ENCODE peak calls at places on chromosome 2, in eight cellular contexts. One of them, this sample, is unnamed.

GRCh38 chr2:168179592-168179991 is 67.8 kb downstream of the STK39 start:
- DNase-seq in CD8-positive, alpha-beta memory T cell: no peak
- DNase-seq in activated CD4-positive, alpha-beta T cell treated with anti-CD3 and anti-CD28 coated beads, Interleukin-2, amount 50 U/mL, for 24 hours: no peak
- DNase-seq in ovary: no peak
- DNase-seq in EL: no peak
- DNase-seq in HT-29: no peak
- DNase-seq in tibial artery: no peak
- DNase-seq in fibroblast of lung: no peak
- DNase-seq in this sample: no peak

GRCh38 chr2:14427982-14428567 is 204.4 kb upstream of the LRATD1 start:
- DNase-seq in EL: peak
- DNase-seq in tibial artery: no peak
- DNase-seq in ovary: no peak
- DNase-seq in CD8-positive, alpha-beta memory T cell: no peak
- DNase-seq in HT-29: no peak
- DNase-seq in activated CD4-positive, alpha-beta T cell treated with anti-CD3 and anti-CD28 coated beads, Interleukin-2, amount 50 U/mL, for 24 hours: no peak
- DNase-seq in fibroblast of lung: peak
- DNase-seq in this sample: no peak

GRCh38 chr2:222747526-222748160 is 76.2 kb downstream of the MOGAT1 start:
- DNase-seq in ovary: no peak
- DNase-seq in activated CD4-positive, alpha-beta T cell treated with anti-CD3 and anti-CD28 coated beads, Interleukin-2, amount 50 U/mL, for 24 hours: no peak
- DNase-seq in EL: no peak
- DNase-seq in HT-29: no peak
- DNase-seq in fibroblast of lung: no peak
- DNase-seq in CD8-positive, alpha-beta memory T cell: no peak
- DNase-seq in tibial artery: no peak
- DNase-seq in this sample: no peak

GRCh38 chr2:240369725-240370585 is 65.5 kb upstream of the GPC1 start:
- DNase-seq in HT-29: peak
- DNase-seq in activated CD4-positive, alpha-beta T cell treated with anti-CD3 and anti-CD28 coated beads, Interleukin-2, amount 50 U/mL, for 24 hours: no peak
- DNase-seq in EL: peak
- DNase-seq in tibial artery: peak
- DNase-seq in ovary: peak
- DNase-seq in fibroblast of lung: peak
- DNase-seq in CD8-positive, alpha-beta memory T cell: no peak
- DNase-seq in this sample: no peak

GRCh38 chr2:127415593-127416485 is 2.4 kb upstream of the PROC start:
- DNase-seq in fibroblast of lung: peak
- DNase-seq in CD8-positive, alpha-beta memory T cell: peak
- DNase-seq in HT-29: peak
- DNase-seq in EL: no peak
- DNase-seq in tibial artery: peak
- DNase-seq in activated CD4-positive, alpha-beta T cell treated with anti-CD3 and anti-CD28 coated beads, Interleukin-2, amount 50 U/mL, for 24 hours: peak
- DNase-seq in ovary: peak
- DNase-seq in this sample: peak

GRCh38 chr2:222179592-222179991 is 119.2 kb downstream of the PAX3 start:
- DNase-seq in CD8-positive, alpha-beta memory T cell: no peak
- DNase-seq in fibroblast of lung: no peak
- DNase-seq in activated CD4-positive, alpha-beta T cell treated with anti-CD3 and anti-CD28 coated beads, Interleukin-2, amount 50 U/mL, for 24 hours: no peak
- DNase-seq in tibial artery: no peak
- DNase-seq in EL: no peak
- DNase-seq in HT-29: no peak
- DNase-seq in ovary: no peak
- DNase-seq in this sample: no peak

GRCh38 chr2:176710657-176711197 is 441.5 kb downstream of the MTX2 start:
- DNase-seq in tibial artery: no peak
- DNase-seq in CD8-positive, alpha-beta memory T cell: no peak
- DNase-seq in EL: no peak
- DNase-seq in HT-29: no peak
- DNase-seq in activated CD4-positive, alpha-beta T cell treated with anti-CD3 and anti-CD28 coated beads, Interleukin-2, amount 50 U/mL, for 24 hours: no peak
- DNase-seq in fibroblast of lung: peak
- DNase-seq in ovary: no peak
- DNase-seq in this sample: no peak

GRCh38 chr2:9990735-9991134 is 39.2 kb downstream of the GRHL1 start:
- DNase-seq in CD8-positive, alpha-beta memory T cell: no peak
- DNase-seq in HT-29: no peak
- DNase-seq in activated CD4-positive, alpha-beta T cell treated with anti-CD3 and anti-CD28 coated beads, Interleukin-2, amount 50 U/mL, for 24 hours: no peak
- DNase-seq in fibroblast of lung: no peak
- DNase-seq in ovary: no peak
- DNase-seq in EL: no peak
- DNase-seq in tibial artery: no peak
- DNase-seq in this sample: no peak

GRCh38 chr2:233953106-233953801 is 36.1 kb downstream of the TRPM8 start:
- DNase-seq in fibroblast of lung: no peak
- DNase-seq in ovary: no peak
- DNase-seq in CD8-positive, alpha-beta memory T cell: no peak
- DNase-seq in HT-29: no peak
- DNase-seq in EL: no peak
- DNase-seq in tibial artery: no peak
- DNase-seq in activated CD4-positive, alpha-beta T cell treated with anti-CD3 and anti-CD28 coated beads, Interleukin-2, amount 50 U/mL, for 24 hours: no peak
- DNase-seq in this sample: no peak

GRCh38 chr2:180573951-180574350 is 406.5 kb upstream of the UBE2E3 start:
- DNase-seq in activated CD4-positive, alpha-beta T cell treated with anti-CD3 and anti-CD28 coated beads, Interleukin-2, amount 50 U/mL, for 24 hours: no peak
- DNase-seq in EL: peak
- DNase-seq in HT-29: peak
- DNase-seq in fibroblast of lung: peak
- DNase-seq in ovary: no peak
- DNase-seq in CD8-positive, alpha-beta memory T cell: no peak
- DNase-seq in tibial artery: no peak
- DNase-seq in this sample: no peak

GRCh38 chr2:230578106-230578505 is 134.5 kb upstream of the CAB39 start:
- DNase-seq in EL: peak
- DNase-seq in HT-29: no peak
- DNase-seq in activated CD4-positive, alpha-beta T cell treated with anti-CD3 and anti-CD28 coated beads, Interleukin-2, amount 50 U/mL, for 24 hours: no peak
- DNase-seq in fibroblast of lung: no peak
- DNase-seq in tibial artery: no peak
- DNase-seq in CD8-positive, alpha-beta memory T cell: no peak
- DNase-seq in ovary: no peak
- DNase-seq in this sample: no peak

GRCh38 chr2:190736355-190736754 is 87.5 kb downstream of the NAB1 start:
- DNase-seq in ovary: no peak
- DNase-seq in CD8-positive, alpha-beta memory T cell: no peak
- DNase-seq in activated CD4-positive, alpha-beta T cell treated with anti-CD3 and anti-CD28 coated beads, Interleukin-2, amount 50 U/mL, for 24 hours: no peak
- DNase-seq in fibroblast of lung: no peak
- DNase-seq in EL: no peak
- DNase-seq in tibial artery: no peak
- DNase-seq in HT-29: no peak
- DNase-seq in this sample: no peak

This sample was measured in central memory CD8-positive, alpha-beta T cell.